ENCODE peak calls at places on chromosomes 12 and 14, in eight cellular contexts. Q is neural progenitor cell, R is lower lobe of right lung, Z is H1, H is ovary, C is lung, I is GM23338, T is IMR-90. X is an unnamed sample. For H3K27me3, the result is how much of the 10 kb centered on the place peaks cover.

GRCh38 chr12:109053382-109054123 is 1.2 kb downstream of the USP30 start:
- DNase-seq in I (no peak), H (no peak), C (no peak), R (no peak), Z (no peak), Q (peak), T (no peak), X (peak)

GRCh38 chr12:5988088-5988487 is 43.0 kb upstream of the ANO2 start:
- DNase-seq in Z (no peak), H (no peak), Q (no peak), C (no peak), R (no peak), I (peak), T (no peak), X (no peak)

GRCh38 chr14:79016828-79017505 is 846.8 kb downstream of the NRXN3 start:
- DNase-seq in R (no peak), Q (no peak), H (no peak), I (no peak), T (peak), Z (no peak), C (no peak), X (peak)

GRCh38 chr12:113222730-113223531 is 1.7 kb downstream of the TPCN1 start:
- DNase-seq in C (peak), I (peak), T (peak), H (peak), Z (no peak), Q (no peak), R (no peak), X (peak)

GRCh38 chr14:100440207-100440631 is 117.1 kb downstream of the SLC25A47 start:
- DNase-seq in C (peak), Z (peak), H (peak), R (peak), Q (peak), I (peak), T (peak), X (peak)

GRCh38 chr12:58847876-58848600 is 72.3 kb downstream of the LRIG3 start:
- DNase-seq in Q (no peak), R (no peak), I (no peak), T (no peak), H (no peak), Z (no peak), C (no peak), X (peak)

GRCh38 chr12:88310069-88310468 is 168.0 kb downstream of the TMTC3 start:
- DNase-seq in H (no peak), I (no peak), T (peak), R (no peak), C (no peak), Z (no peak), Q (no peak), X (peak)

GRCh38 chr14:97164014-97164413 is 366.8 kb downstream of the VRK1 start:
- DNase-seq in T (no peak), H (no peak), R (no peak), I (no peak), Q (no peak), Z (no peak), C (no peak), X (no peak)

GRCh38 chr12:2268478-2269286 is 215.9 kb downstream of the CACNA1C start:
- DNase-seq in Q (no peak), R (no peak), Z (no peak), H (no peak), T (peak), I (no peak), C (no peak), X (peak)

GRCh38 chr14:77565289-77566081 is 51.0 kb downstream of the SPTLC2 start:
- DNase-seq in Q (no peak), I (no peak), R (no peak), Z (no peak), C (no peak), T (peak), H (no peak), X (peak)

GRCh38 chr12:13165578-13166120 is 30.9 kb upstream of the EMP1 start:
- DNase-seq in Z (no peak), T (peak), I (no peak), Q (no peak), R (peak), C (peak), H (peak), X (peak)

GRCh38 chr12:55906056-55906455 is 21.6 kb downstream of the PYM1 start:
- DNase-seq in Z (no peak), R (no peak), C (no peak), H (no peak), I (no peak), T (peak), Q (no peak), X (peak)

GRCh38 chr12:24551368-24551767 is 397.5 kb downstream of the BCAT1 start:
- DNase-seq in C (no peak), Z (no peak), Q (no peak), H (no peak), I (no peak), T (no peak), R (no peak), X (no peak)

GRCh38 chr12:49867580-49868341 is 24.9 kb upstream of the BCDIN3D start:
- DNase-seq in H (no peak), Z (no peak), I (no peak), C (peak), R (no peak), Q (no peak), T (no peak), X (no peak)

GRCh38 chr12:3119192-3119744 is 42.1 kb downstream of the TSPAN9 start:
- DNase-seq in C (no peak), R (no peak), Q (no peak), H (no peak), I (no peak), Z (no peak), T (no peak), X (peak)

GRCh38 chr14:62209287-62209899 is 447.2 kb downstream of the SNAPC1 start:
- DNase-seq in T (peak), I (no peak), Z (no peak), R (no peak), C (no peak), Q (no peak), H (no peak), X (peak)

GRCh38 chr14:88562532-88562830 is 356 bp upstream of the ZC3H14 start:
- DNase-seq in Z (no peak), T (no peak), C (no peak), H (no peak), R (no peak), Q (no peak), I (no peak), X (no peak)

GRCh38 chr12:125276567-125276966 is 211.3 kb downstream of the AACS start:
- DNase-seq in Q (no peak), T (no peak), C (no peak), Z (no peak), H (no peak), R (no peak), I (no peak), X (no peak)

GRCh38 chr12:132309162-132310086 is 20.0 kb downstream of the GALNT9 start:
- DNase-seq in Q (no peak), H (no peak), I (no peak), Z (no peak), T (no peak), R (peak), C (no peak), X (no peak)

GRCh38 chr12:99439399-99439798 is 208.2 kb upstream of the GARIN6 start:
- DNase-seq in H (no peak), T (no peak), R (no peak), Z (no peak), I (no peak), C (no peak), Q (no peak), X (no peak)
- H3K27ac ChIP-seq in H (no peak), T (no peak), R (no peak), Z (no peak), I (no peak), C (no peak), Q (no peak), X (no peak)

GRCh38 chr12:14548609-14549008 is 19.1 kb downstream of the PLBD1 start:
- DNase-seq in C (no peak), Z (no peak), H (no peak), I (no peak), T (no peak), R (no peak), Q (no peak), X (no peak)

GRCh38 chr12:14545144-14546124 is 22.2 kb downstream of the PLBD1 start:
- DNase-seq in Z (no peak), Q (no peak), R (no peak), C (no peak), T (no peak), H (no peak), I (no peak), X (no peak)

GRCh38 chr12:14547571-14547970 is 20.1 kb downstream of the PLBD1 start:
- DNase-seq in Z (no peak), I (no peak), C (no peak), T (no peak), H (no peak), Q (no peak), R (no peak), X (no peak)
- TF ChIP-seq CTCF in Z (no peak), I (no peak), C (no peak), T (no peak), H (no peak), Q (no peak), R (no peak), X (no peak)

DNA sequence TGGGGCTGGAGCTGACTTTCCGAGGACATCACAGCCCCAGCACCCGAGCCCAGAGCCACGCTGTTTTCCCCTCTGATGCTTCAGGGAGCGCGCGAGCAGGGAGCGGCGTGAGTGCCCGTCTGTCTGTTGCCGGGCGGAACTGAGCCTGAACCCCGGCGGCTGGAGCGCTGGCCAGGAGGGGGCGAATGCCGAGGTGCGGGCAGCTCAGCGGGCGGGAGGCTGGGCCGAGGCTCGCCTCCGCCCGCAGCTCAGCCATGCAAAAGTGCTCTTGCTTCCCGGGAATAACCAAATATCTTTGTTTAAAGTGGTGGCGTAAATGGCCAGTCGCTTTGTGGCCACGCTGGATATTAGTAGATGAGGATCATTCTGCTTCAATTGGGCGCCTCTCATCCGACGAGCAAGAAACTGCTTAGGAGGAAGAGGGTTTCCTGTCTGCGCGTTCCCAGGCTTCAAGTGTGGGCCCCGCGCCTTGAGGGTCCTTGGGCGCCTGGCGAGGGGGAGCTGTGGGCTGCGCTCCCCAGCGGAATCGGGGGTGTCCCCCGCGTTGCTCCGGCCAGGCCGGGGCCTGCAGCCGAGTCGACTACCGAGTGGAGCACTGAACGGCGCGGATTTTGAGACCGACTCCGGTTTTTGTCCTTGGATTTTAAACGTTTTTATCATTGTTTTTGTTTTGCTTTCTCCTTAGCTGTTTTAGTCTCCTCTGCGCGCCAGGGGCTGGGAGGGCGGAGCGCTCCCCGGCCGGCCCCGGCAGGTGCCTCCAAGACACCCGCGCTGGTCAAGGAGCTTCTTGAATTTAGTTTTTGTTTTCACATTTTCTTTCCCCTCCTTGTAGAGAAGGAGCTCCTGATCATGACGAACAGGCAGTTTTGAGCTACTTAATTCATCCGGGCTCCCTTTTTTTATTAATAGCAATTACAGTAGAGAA is 831 bp upstream of the NKX2-1 start:
- DNase-seq in R (peak), H (no peak), C (peak), I (peak), Q (peak), T (peak), Z (no peak), X (peak)
- H3K27me3 ChIP-seq in R (half or more), H (under half), C (under half), I (half or more), Q (half or more), T (half or more), Z (half or more), X (half or more)

GRCh38 chr12:110373025-110373876 is 30.3 kb downstream of the ANAPC7 start:
- DNase-seq in C (no peak), R (no peak), T (no peak), I (no peak), Q (no peak), H (no peak), Z (no peak), X (no peak)
- H3K27ac ChIP-seq in C (peak), R (no peak), T (no peak), I (peak), Q (no peak), H (no peak), Z (no peak), X (no peak)

DNA sequence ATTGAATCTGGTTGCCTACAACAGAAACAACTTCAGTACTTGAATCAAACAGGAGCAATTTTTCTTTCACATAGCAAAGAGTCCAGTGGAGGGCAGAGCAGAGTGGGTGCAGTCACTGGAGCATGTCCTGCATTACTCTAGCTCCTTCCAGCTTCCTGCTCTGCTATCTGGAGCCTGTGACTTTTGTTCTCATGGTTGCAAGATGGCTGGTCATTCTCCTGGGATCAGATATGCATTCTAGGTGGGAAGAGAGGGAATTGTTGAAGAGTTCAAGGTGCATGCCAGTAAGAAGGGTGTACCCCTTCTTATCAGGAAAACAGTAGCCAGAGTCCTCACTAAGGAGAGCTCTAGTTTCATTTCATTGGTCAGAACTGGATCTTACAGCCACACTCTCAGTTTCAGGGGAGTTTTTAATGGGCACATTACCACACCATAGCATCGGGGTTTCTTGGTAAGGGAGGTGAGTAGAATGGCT is 8.0 kb downstream of the IFT43 start:
- DNase-seq in C (no peak), I (no peak), Q (no peak), R (no peak), Z (no peak), H (no peak), T (no peak), X (no peak)
- TF ChIP-seq CTCF in C (no peak), I (no peak), Q (no peak), R (no peak), Z (no peak), H (no peak), T (no peak), X (no peak)

GRCh38 chr12:117363263-117363662 is 1.8 kb upstream of the NOS1 start:
- DNase-seq in H (no peak), I (peak), Q (no peak), T (no peak), C (no peak), R (no peak), Z (no peak), X (no peak)

GRCh38 chr12:117362391-117362790 is 965 bp upstream of the NOS1 start:
- DNase-seq in I (no peak), H (no peak), Q (no peak), T (no peak), R (no peak), C (no peak), Z (no peak), X (no peak)

GRCh38 chr12:117367006-117367638 is 5.7 kb upstream of the NOS1 start:
- DNase-seq in T (peak), Q (peak), Z (peak), R (peak), C (peak), H (peak), I (peak), X (peak)

GRCh38 chr12:117363953-117364486 is 2.6 kb upstream of the NOS1 start:
- DNase-seq in H (no peak), T (no peak), Z (no peak), I (peak), C (no peak), R (no peak), Q (peak), X (no peak)

DNA sequence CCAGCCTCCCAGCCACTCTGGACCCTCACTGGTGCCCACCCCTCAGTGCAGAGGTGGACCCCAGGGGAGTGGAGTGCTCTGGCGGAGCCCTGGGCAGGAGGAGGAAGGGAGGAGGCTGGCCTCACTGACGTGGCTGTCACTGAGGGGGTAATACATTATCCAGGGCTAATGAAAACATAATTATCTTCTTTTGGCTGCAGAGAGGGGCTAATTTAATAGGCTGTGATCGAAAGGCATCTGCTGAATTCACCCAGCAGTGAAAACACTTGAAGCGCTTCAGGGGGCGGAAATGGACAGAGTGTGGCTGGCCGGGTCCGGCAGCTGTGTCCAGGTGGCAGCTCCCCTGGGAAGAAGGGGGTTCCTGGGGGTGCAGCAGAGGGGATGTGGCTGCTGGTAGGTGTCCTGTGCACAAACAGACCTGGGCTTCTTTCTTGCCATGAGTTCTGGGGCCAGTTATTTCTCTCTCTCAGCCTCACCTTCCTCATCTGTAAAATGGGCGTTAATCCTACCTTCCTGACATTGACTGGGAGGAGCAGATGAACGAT is 3.7 kb upstream of the NOS1 start:
- DNase-seq in Z (no peak), C (no peak), I (no peak), T (no peak), Q (no peak), H (no peak), R (no peak), X (no peak)
- H3K27me3 ChIP-seq in Z (under half), C (under half), I (under half), T (under half), Q (half or more), H (under half), R (under half), X (under half)

GRCh38 chr12:110733857-110734373 is 8.8 kb downstream of the PPP1CC start:
- DNase-seq in C (no peak), Q (no peak), I (no peak), Z (no peak), T (no peak), R (no peak), H (no peak), X (no peak)
- H3K27ac ChIP-seq in C (no peak), Q (no peak), I (no peak), Z (no peak), T (no peak), R (no peak), H (no peak), X (no peak)

GRCh38 chr12:78473561-78473960 is 391.0 kb upstream of the SYT1 start:
- DNase-seq in H (no peak), T (no peak), Q (no peak), C (no peak), I (no peak), R (no peak), Z (no peak), X (no peak)
- TF ChIP-seq CTCF in H (no peak), T (no peak), Q (no peak), C (no peak), I (no peak), R (no peak), Z (no peak), X (no peak)